ENCODE peak calls at places on chromosomes 2 and 18, in five cellular contexts. O is smooth muscle cell of the brain vasculature; S is heart right ventricle; D is stimulated activated CD8-positive, alpha-beta memory T cell treated with anti-CD3 and anti-CD28 coated beads, Interleukin-15, amount 100 ng/mL, for 24 hours; T is fibroblast of the conjunctiva. H is an unnamed sample.

GRCh38 chr18:75837316-75837715 is 409.8 kb upstream of the SMIM21 start:
- DNase-seq in O (no peak), S (no peak), D (no peak), T (no peak), H (no peak)

GRCh38 chr2:140454717-140455116 is 1674.5 kb upstream of the NXPH2 start:
- DNase-seq in O (peak; percentile 17), S (no peak), D (no peak), T (peak; percentile 27), H (no peak)

GRCh38 chr2:55420901-55421300 is 1.2 kb upstream of the CCDC88A start:
- DNase-seq in O (no peak), S (no peak), D (no peak), T (no peak), H (no peak)

GRCh38 chr2:152826880-152827279 is 108.5 kb downstream of the ARL6IP6 start:
- DNase-seq in O (no peak), S (no peak), D (no peak), T (no peak), H (peak; percentile 41)

GRCh38 chr2:156356006-156356764 is 23.7 kb upstream of the NR4A2 start:
- DNase-seq in O (no peak), S (no peak), D (no peak), T (no peak), H (no peak)

GRCh38 chr2:191625016-191625415 is 52.9 kb upstream of the NABP1 start:
- DNase-seq in O (no peak), S (no peak), D (no peak), T (no peak), H (peak; percentile 48)

GRCh38 chr2:109558076-109558882 is 55.5 kb downstream of the SEPTIN10 start:
- DNase-seq in O (no peak), S (no peak), D (no peak), T (no peak), H (peak; percentile 93)

GRCh38 chr2:224646242-224646846 is 61.2 kb upstream of the CUL3 start:
- DNase-seq in O (no peak), S (no peak), D (no peak), T (peak; percentile 3), H (no peak)

GRCh38 chr2:230557056-230557455 is 141.1 kb downstream of the SP100 start:
- DNase-seq in O (no peak), S (no peak), D (no peak), T (no peak), H (no peak)

GRCh38 chr2:10266133-10266620 is 36.5 kb upstream of the HPCAL1 start:
- DNase-seq in O (no peak), S (no peak), D (no peak), T (no peak), H (no peak)

GRCh38 chr2:101007415-101008345 is 5.6 kb downstream of the RPL31 start:
- DNase-seq in O (no peak), S (no peak), D (no peak), T (no peak), H (no peak)

GRCh38 chr2:233426619-233427342 is 72.5 kb downstream of the DGKD start:
- DNase-seq in O (no peak), S (no peak), D (no peak), T (peak; percentile 50), H (no peak)

GRCh38 chr18:56756971-56757370 is 105.8 kb downstream of the WDR7 start:
- DNase-seq in O (no peak), S (peak; percentile 14), D (no peak), T (no peak), H (no peak)

GRCh38 chr2:102048465-102048864 is 56.7 kb downstream of the IL1R2 start:
- DNase-seq in O (no peak), S (no peak), D (no peak), T (no peak), H (no peak)

GRCh38 chr2:227643990-227644551 is 22.5 kb upstream of the SCYGR5 start:
- DNase-seq in O (no peak), S (no peak), D (no peak), T (no peak), H (no peak)

GRCh38 chr2:239187464-239188253 is 213.2 kb downstream of the HDAC4 start:
- DNase-seq in O (no peak), S (no peak), D (no peak), T (no peak), H (no peak)

GRCh38 chr2:9699139-9699823 is 68.5 kb upstream of the YWHAQ start:
- DNase-seq in O (no peak), S (no peak), D (no peak), T (peak; percentile 43), H (no peak)

GRCh38 chr2:32712870-32713269 is 85.0 kb downstream of the TTC27 start:
- DNase-seq in O (no peak), S (peak; percentile 49), D (no peak), T (peak; percentile 29), H (peak; percentile 33)

GRCh38 chr2:29923110-29923721 is 1.8 kb upstream of the ALK start:
- DNase-seq in O (peak; percentile 44), S (peak; percentile 41), D (no peak), T (peak; percentile 28), H (peak; percentile 11)

GRCh38 chr2:28619213-28620196 is 123.6 kb downstream of the PLB1 start:
- DNase-seq in O (no peak), S (no peak), D (no peak), T (no peak), H (no peak)

GRCh38 chr2:136651611-136652010 is 113.7 kb upstream of the THSD7B start:
- DNase-seq in O (no peak), S (no peak), D (no peak), T (no peak), H (no peak)

GRCh38 chr18:10182009-10182624 is 268.3 kb downstream of the VAPA start:
- DNase-seq in O (no peak), S (no peak), D (no peak), T (no peak), H (no peak)

GRCh38 chr18:42310956-42311355 is 355.9 kb downstream of the PIK3C3 start:
- DNase-seq in O (no peak), S (peak; percentile 55), D (no peak), T (no peak), H (no peak)

GRCh38 chr18:22268641-22269128 is 99.3 kb downstream of the GATA6 start:
- DNase-seq in O (no peak), S (no peak), D (no peak), T (no peak), H (no peak)

H was measured in pulmonary artery endothelial cell.